ENCODE peak calls at places on chromosomes 7 and 10, in six cellular contexts. X is neuronal stem cell; V is CD8-positive, alpha-beta T cell; P is adrenal gland; B is heart left ventricle; E is breast epithelium. Y is an unnamed sample. For H3K27me3, the result is how much of the 10 kb centered on the place peaks cover.

GRCh38 chr10:132500781-132501415 is 36.7 kb upstream of the INPP5A start:
- DNase-seq in X (no peak), B (no peak), V (no peak), E (no peak), P (no peak), Y (no peak)

GRCh38 chr10:132663666-132664365 is 122.1 kb downstream of the NKX6-2 start:
- DNase-seq in V (no peak), B (no peak), E (no peak), X (no peak), P (no peak), Y (no peak)

GRCh38 chr7:131633342-131633843 is 77.0 kb upstream of the PODXL start:
- DNase-seq in E (no peak), X (no peak), B (peak), P (no peak), V (no peak), Y (peak)

GRCh38 chr7:141118809-141119586 is 45.1 kb downstream of the TMEM178B start:
- DNase-seq in V (no peak), X (no peak), P (no peak), E (no peak), B (no peak), Y (no peak)

GRCh38 chr7:106419455-106420182 is 134.8 kb upstream of the NAMPT start:
- DNase-seq in P (no peak), V (no peak), X (no peak), B (no peak), E (no peak), Y (no peak)

GRCh38 chr7:112202819-112203218 is 3.4 kb downstream of the DOCK4 start:
- DNase-seq in X (no peak), B (peak), P (peak), V (no peak), E (peak), Y (no peak)

GRCh38 chr7:74252893-74253292 is 1.3 kb downstream of the RFC2 start:
- DNase-seq in B (no peak), V (no peak), X (no peak), E (no peak), P (no peak), Y (no peak)

GRCh38 chr7:24038993-24039392 is 245.0 kb upstream of the NPY start:
- DNase-seq in P (peak), V (no peak), B (no peak), X (no peak), E (no peak), Y (no peak)

GRCh38 chr7:83732305-83732704 is 83.4 kb upstream of the SEMA3E start:
- DNase-seq in E (no peak), V (no peak), X (no peak), B (no peak), P (no peak), Y (no peak)

GRCh38 chr7:18040196-18040595 is 12.6 kb upstream of the PRPS1L1 start:
- DNase-seq in V (no peak), X (no peak), P (no peak), E (no peak), B (no peak), Y (no peak)

GRCh38 chr10:30072068-30072467 is 12.7 kb upstream of the JCAD start:
- DNase-seq in P (no peak), V (no peak), E (no peak), B (no peak), X (no peak), Y (no peak)

GRCh38 chr10:30073767-30074060 is 14.3 kb upstream of the JCAD start:
- DNase-seq in X (no peak), B (no peak), P (no peak), V (no peak), E (no peak), Y (no peak)

GRCh38 chr10:30068482-30069223 is 9.3 kb upstream of the JCAD start:
- DNase-seq in X (no peak), P (no peak), B (no peak), E (no peak), V (no peak), Y (peak)

GRCh38 chr10:30073045-30073766 is 13.8 kb upstream of the JCAD start:
- DNase-seq in B (no peak), P (no peak), E (no peak), V (no peak), X (no peak), Y (no peak)

GRCh38 chr10:30070001-30070759 is 10.8 kb upstream of the JCAD start:
- DNase-seq in E (no peak), P (peak), X (no peak), B (no peak), V (no peak), Y (no peak)
- H3K4me3 ChIP-seq in E (no peak), P (no peak), X (no peak), B (no peak), V (no peak), Y (no peak)

GRCh38 chr10:44906476-44906875 is 4.7 kb upstream of the TMEM72 start:
- DNase-seq in X (no peak), B (no peak), E (no peak), P (no peak), V (no peak), Y (no peak)
- H3K27me3 ChIP-seq in X (under half), B (under half), E (under half), P (under half), V (under half), Y (under half)

GRCh38 chr10:33776419-33776818 is 442.0 kb upstream of the NRP1 start:
- DNase-seq in E (no peak), P (no peak), X (no peak), V (no peak), B (no peak), Y (no peak)
- H3K4me3 ChIP-seq in E (no peak), P (no peak), X (no peak), V (no peak), B (no peak), Y (no peak)

DNA sequence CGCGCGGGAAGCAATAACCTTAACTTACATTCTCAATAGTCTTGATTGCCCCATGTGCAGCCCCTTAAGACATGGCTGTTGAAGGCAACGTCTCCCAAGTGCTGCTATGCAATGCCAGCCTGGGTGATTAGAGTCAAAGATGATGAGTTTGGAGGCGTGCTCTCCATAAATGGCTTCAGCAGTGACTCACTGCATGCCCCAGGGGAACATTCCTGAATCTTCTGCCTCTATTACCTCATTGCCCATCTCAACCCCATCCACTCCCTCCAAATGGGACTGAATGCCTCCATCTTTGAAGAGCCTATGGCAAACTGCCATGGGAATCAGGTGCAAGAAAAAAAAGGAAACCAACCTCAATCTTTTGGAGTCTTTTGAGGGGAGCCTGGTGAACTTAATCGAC is 282.8 kb downstream of the SNX10 start:
- DNase-seq in P (no peak), X (no peak), V (no peak), B (no peak), E (no peak), Y (peak)
- H3K27me3 ChIP-seq in P (under half), X (under half), V (under half), B (under half), E (under half), Y (under half)

DNA sequence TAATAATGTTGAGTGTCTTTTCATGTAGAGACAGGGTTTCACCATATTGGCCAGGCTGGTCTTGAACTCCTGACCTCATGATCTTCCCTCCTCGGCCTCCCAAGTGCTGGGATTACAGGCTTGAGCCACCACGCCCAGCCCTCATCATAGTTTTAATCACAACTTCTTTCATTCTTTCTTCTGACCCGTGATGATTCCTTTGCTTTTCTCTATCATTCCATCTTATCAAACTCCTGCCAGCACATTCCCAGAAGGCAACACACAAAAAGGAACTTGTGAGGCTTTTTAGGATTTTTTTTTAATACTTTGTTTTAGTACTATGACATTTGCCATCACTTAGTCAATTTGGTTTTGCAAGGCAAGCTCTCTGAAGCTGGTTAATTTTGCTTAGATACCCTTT is 77.5 kb upstream of the MEOX2 start:
- DNase-seq in V (no peak), P (no peak), E (no peak), B (no peak), X (no peak), Y (no peak)
- H3K4me3 ChIP-seq in V (no peak), P (no peak), E (no peak), B (no peak), X (no peak), Y (no peak)

GRCh38 chr10:79137404-79137803 is 68.6 kb downstream of the ZMIZ1 start:
- DNase-seq in B (no peak), X (no peak), V (no peak), P (no peak), E (no peak), Y (no peak)

GRCh38 chr10:79135790-79136189 is 67.0 kb downstream of the ZMIZ1 start:
- DNase-seq in P (no peak), X (no peak), E (no peak), V (no peak), B (peak), Y (no peak)

GRCh38 chr10:79137826-79138225 is 69.1 kb downstream of the ZMIZ1 start:
- DNase-seq in E (no peak), B (peak), V (peak), P (no peak), X (no peak), Y (no peak)

GRCh38 chr10:79138449-79139123 is 69.8 kb downstream of the ZMIZ1 start:
- DNase-seq in V (no peak), B (no peak), E (no peak), X (no peak), P (no peak), Y (no peak)

GRCh38 chr10:79136227-79137005 is 67.7 kb downstream of the ZMIZ1 start:
- DNase-seq in X (no peak), V (no peak), E (no peak), B (no peak), P (no peak), Y (no peak)
- H3K27me3 ChIP-seq in X (under half), V (under half), E (under half), B (under half), P (under half), Y (under half)

GRCh38 chr10:131452926-131453771 is 141.6 kb upstream of the TCERG1L start:
- DNase-seq in X (peak), V (no peak), B (no peak), E (no peak), P (peak), Y (no peak)
- H3K4me3 ChIP-seq in X (peak), V (no peak), B (peak), E (no peak), P (peak), Y (no peak)

DNA sequence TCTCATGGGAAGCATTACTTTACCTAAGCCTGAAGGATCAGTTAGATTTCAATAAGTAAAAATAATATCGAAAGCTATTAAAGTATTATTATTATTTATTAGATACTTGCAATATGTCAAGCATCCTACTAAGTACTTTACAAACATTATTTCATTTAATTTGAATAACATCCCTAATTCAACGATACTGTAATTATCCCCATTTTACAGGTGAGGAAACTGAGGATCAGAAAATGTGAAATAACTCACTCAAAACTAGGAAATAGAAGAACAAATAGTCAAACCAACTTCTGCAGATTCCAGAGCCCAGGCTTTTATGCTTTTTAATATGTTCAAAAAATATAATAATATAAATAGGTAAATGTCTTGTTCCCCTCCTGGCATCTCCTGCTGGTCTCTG is 10.3 kb upstream of the PDCD4 start:
- DNase-seq in B (no peak), V (no peak), P (no peak), E (no peak), X (no peak), Y (no peak)
- H3K27me3 ChIP-seq in B (under half), V (under half), P (under half), E (under half), X (under half), Y (under half)

DNA sequence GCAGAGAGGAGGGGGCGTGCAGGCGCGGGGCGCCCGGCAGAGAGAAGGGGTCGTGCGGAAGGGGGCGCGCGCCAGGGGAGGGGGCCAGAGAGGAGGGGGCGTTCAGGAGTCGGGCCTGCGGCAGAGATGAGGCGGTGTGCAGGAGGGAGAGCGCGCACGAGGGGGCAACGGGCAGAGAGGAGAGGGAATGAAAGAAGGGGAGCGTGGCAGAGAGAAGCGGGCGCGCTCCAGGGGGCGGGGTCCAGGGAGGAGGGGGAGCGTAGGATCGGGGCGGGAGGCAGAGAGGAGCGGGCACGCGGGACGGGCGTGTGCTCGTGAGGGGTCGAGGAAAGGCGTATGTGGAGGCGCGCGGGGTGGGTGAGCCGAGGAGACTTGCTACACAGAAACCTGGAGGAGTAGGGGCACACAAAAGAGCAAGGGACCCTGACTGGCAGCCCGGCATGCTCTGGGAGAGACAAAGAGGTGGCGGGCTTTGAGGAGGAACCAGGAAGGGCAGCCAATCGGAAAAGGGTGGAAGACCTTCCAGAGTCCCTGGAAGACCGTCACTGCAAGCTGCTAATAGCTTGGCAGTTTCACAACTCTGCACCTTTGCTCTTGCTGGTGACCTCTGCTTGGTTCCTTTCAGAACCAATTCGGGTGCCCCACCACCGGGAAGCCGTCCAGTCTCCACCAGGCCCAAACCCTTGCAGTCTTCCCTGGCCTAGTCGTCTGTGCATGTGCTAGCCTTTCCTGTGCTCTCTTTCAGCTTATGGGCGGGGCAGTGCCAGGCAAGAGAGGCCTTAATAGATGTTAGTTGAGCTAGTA is 621 bp downstream of the DYDC2 start:
- DNase-seq in P (no peak), V (no peak), E (no peak), B (no peak), X (peak), Y (no peak)
- H3K4me3 ChIP-seq in P (peak), V (peak), E (peak), B (no peak), X (peak), Y (no peak)

GRCh38 chr7:151246161-151247015 is 2.1 kb downstream of the SMARCD3 start:
- DNase-seq in X (no peak), V (no peak), B (no peak), P (no peak), E (no peak), Y (no peak)

GRCh38 chr7:151247016-151247580 is 1.4 kb downstream of the SMARCD3 start:
- DNase-seq in P (no peak), V (no peak), X (no peak), E (no peak), B (no peak), Y (no peak)

GRCh38 chr7:151244156-151244870 is 4.2 kb downstream of the SMARCD3 start:
- DNase-seq in P (peak), B (no peak), E (no peak), V (no peak), X (peak), Y (no peak)

GRCh38 chr7:151244871-151245346 is 3.6 kb downstream of the SMARCD3 start:
- DNase-seq in B (no peak), E (no peak), P (no peak), X (no peak), V (no peak), Y (no peak)

GRCh38 chr7:151245360-151246160 is 2.9 kb downstream of the SMARCD3 start:
- DNase-seq in P (no peak), B (no peak), E (no peak), X (peak), V (peak), Y (peak)
- H3K27me3 ChIP-seq in P (under half), B (under half), E (under half), X (under half), V (under half), Y (under half)